ENCODE peak calls at places on chromosomes 13 and 19, in seven cellular contexts. One of them, this sample, is unnamed.

GRCh38 chr19:6065685-6066365 is 44.5 kb downstream of the RFX2 start:
- DNase-seq in K562: peak
- DNase-seq in mammary epithelial cell: no peak
- DNase-seq in HepG2: peak
- DNase-seq in kidney: peak
- DNase-seq in mesendoderm: peak
- DNase-seq in PC-3: peak
- DNase-seq in this sample: peak

GRCh38 chr19:18321729-18322091 is 1.2 kb downstream of the LSM4 start:
- DNase-seq in K562: no peak
- DNase-seq in mammary epithelial cell: no peak
- DNase-seq in HepG2: no peak
- DNase-seq in kidney: no peak
- DNase-seq in mesendoderm: no peak
- DNase-seq in PC-3: no peak
- DNase-seq in this sample: no peak

GRCh38 chr19:49858591-49858985 is 7.6 kb downstream of the PTOV1 start:
- DNase-seq in K562: no peak
- DNase-seq in mammary epithelial cell: no peak
- DNase-seq in HepG2: no peak
- DNase-seq in kidney: no peak
- DNase-seq in mesendoderm: no peak
- DNase-seq in PC-3: peak
- DNase-seq in this sample: peak

GRCh38 chr19:7292950-7293794 is 1.0 kb downstream of the INSR start:
- DNase-seq in K562: peak
- DNase-seq in mammary epithelial cell: no peak
- DNase-seq in HepG2: peak
- DNase-seq in kidney: peak
- DNase-seq in mesendoderm: peak
- DNase-seq in PC-3: no peak
- DNase-seq in this sample: peak

GRCh38 chr19:53037101-53038097 is 7.1 kb upstream of the ERVV-2 start:
- DNase-seq in K562: peak
- DNase-seq in mammary epithelial cell: peak
- DNase-seq in HepG2: no peak
- DNase-seq in kidney: peak
- DNase-seq in mesendoderm: no peak
- DNase-seq in PC-3: no peak
- DNase-seq in this sample: peak

GRCh38 chr19:34254552-34255432 is at the start of gene GARRE1:
- DNase-seq in K562: peak
- DNase-seq in mammary epithelial cell: no peak
- DNase-seq in HepG2: no peak
- DNase-seq in kidney: peak
- DNase-seq in mesendoderm: peak
- DNase-seq in PC-3: no peak
- DNase-seq in this sample: peak

GRCh38 chr13:37479901-37480300 is 118.7 kb downstream of the POSTN start:
- DNase-seq in K562: no peak
- DNase-seq in mammary epithelial cell: no peak
- DNase-seq in HepG2: no peak
- DNase-seq in kidney: no peak
- DNase-seq in mesendoderm: no peak
- DNase-seq in PC-3: no peak
- DNase-seq in this sample: no peak

GRCh38 chr13:39776439-39776838 is 121.0 kb downstream of the COG6 start:
- DNase-seq in K562: no peak
- DNase-seq in mammary epithelial cell: peak
- DNase-seq in HepG2: no peak
- DNase-seq in kidney: no peak
- DNase-seq in mesendoderm: peak
- DNase-seq in PC-3: peak
- DNase-seq in this sample: peak

GRCh38 chr19:1945899-1946298 is 4.9 kb downstream of the CSNK1G2 start:
- DNase-seq in K562: peak
- DNase-seq in mammary epithelial cell: no peak
- DNase-seq in HepG2: peak
- DNase-seq in kidney: peak
- DNase-seq in mesendoderm: peak
- DNase-seq in PC-3: peak
- DNase-seq in this sample: peak

GRCh38 chr19:22882797-22883196 is 50.7 kb downstream of the ZNF723 start:
- DNase-seq in K562: no peak
- DNase-seq in mammary epithelial cell: peak
- DNase-seq in HepG2: peak
- DNase-seq in kidney: no peak
- DNase-seq in mesendoderm: peak
- DNase-seq in PC-3: peak
- DNase-seq in this sample: peak

GRCh38 chr13:101579291-101579802 is 126.9 kb downstream of the ITGBL1 start:
- DNase-seq in K562: no peak
- DNase-seq in mammary epithelial cell: peak
- DNase-seq in HepG2: peak
- DNase-seq in kidney: no peak
- DNase-seq in mesendoderm: no peak
- DNase-seq in PC-3: peak
- DNase-seq in this sample: no peak

GRCh38 chr19:50925734-50926133 is 14.5 kb upstream of the KLK4 start:
- DNase-seq in K562: peak
- DNase-seq in mammary epithelial cell: peak
- DNase-seq in HepG2: no peak
- DNase-seq in kidney: no peak
- DNase-seq in mesendoderm: no peak
- DNase-seq in PC-3: peak
- DNase-seq in this sample: no peak

GRCh38 chr19:29690842-29691241 is 24.2 kb downstream of the C19orf12 start:
- DNase-seq in K562: peak
- DNase-seq in mammary epithelial cell: peak
- DNase-seq in HepG2: peak
- DNase-seq in kidney: no peak
- DNase-seq in mesendoderm: peak
- DNase-seq in PC-3: peak
- DNase-seq in this sample: peak

GRCh38 chr19:15563325-15563794 is 51.7 kb upstream of the CYP4F8 start:
- DNase-seq in K562: no peak
- DNase-seq in mammary epithelial cell: peak
- DNase-seq in HepG2: peak
- DNase-seq in kidney: no peak
- DNase-seq in mesendoderm: no peak
- DNase-seq in PC-3: peak
- DNase-seq in this sample: no peak

GRCh38 chr19:40217027-40217810 is 965 bp downstream of the TTC9B start:
- DNase-seq in K562: peak
- DNase-seq in mammary epithelial cell: peak
- DNase-seq in HepG2: no peak
- DNase-seq in kidney: no peak
- DNase-seq in mesendoderm: peak
- DNase-seq in PC-3: peak
- DNase-seq in this sample: peak

GRCh38 chr13:46052314-46053161 is at the start of gene ZC3H13:
- DNase-seq in K562: peak
- DNase-seq in mammary epithelial cell: peak
- DNase-seq in HepG2: peak
- DNase-seq in kidney: peak
- DNase-seq in mesendoderm: peak
- DNase-seq in PC-3: peak
- DNase-seq in this sample: peak

GRCh38 chr19:19524053-19524452 is 4.7 kb upstream of the YJEFN3 start:
- DNase-seq in K562: no peak
- DNase-seq in mammary epithelial cell: no peak
- DNase-seq in HepG2: no peak
- DNase-seq in kidney: no peak
- DNase-seq in mesendoderm: no peak
- DNase-seq in PC-3: no peak
- DNase-seq in this sample: no peak

GRCh38 chr13:66076417-66076816 is 1153.7 kb downstream of the PCDH9 start:
- DNase-seq in K562: no peak
- DNase-seq in mammary epithelial cell: no peak
- DNase-seq in HepG2: no peak
- DNase-seq in kidney: no peak
- DNase-seq in mesendoderm: no peak
- DNase-seq in PC-3: peak
- DNase-seq in this sample: no peak

GRCh38 chr19:46728693-46729339 is 11.9 kb upstream of the PRKD2 start:
- DNase-seq in K562: peak
- DNase-seq in mammary epithelial cell: no peak
- DNase-seq in HepG2: peak
- DNase-seq in kidney: peak
- DNase-seq in mesendoderm: peak
- DNase-seq in PC-3: peak
- DNase-seq in this sample: peak

GRCh38 chr19:45676851-45677263 is 8.8 kb downstream of the GIPR start:
- DNase-seq in K562: no peak
- DNase-seq in mammary epithelial cell: no peak
- DNase-seq in HepG2: no peak
- DNase-seq in kidney: peak
- DNase-seq in mesendoderm: peak
- DNase-seq in PC-3: no peak
- DNase-seq in this sample: peak

DNA sequence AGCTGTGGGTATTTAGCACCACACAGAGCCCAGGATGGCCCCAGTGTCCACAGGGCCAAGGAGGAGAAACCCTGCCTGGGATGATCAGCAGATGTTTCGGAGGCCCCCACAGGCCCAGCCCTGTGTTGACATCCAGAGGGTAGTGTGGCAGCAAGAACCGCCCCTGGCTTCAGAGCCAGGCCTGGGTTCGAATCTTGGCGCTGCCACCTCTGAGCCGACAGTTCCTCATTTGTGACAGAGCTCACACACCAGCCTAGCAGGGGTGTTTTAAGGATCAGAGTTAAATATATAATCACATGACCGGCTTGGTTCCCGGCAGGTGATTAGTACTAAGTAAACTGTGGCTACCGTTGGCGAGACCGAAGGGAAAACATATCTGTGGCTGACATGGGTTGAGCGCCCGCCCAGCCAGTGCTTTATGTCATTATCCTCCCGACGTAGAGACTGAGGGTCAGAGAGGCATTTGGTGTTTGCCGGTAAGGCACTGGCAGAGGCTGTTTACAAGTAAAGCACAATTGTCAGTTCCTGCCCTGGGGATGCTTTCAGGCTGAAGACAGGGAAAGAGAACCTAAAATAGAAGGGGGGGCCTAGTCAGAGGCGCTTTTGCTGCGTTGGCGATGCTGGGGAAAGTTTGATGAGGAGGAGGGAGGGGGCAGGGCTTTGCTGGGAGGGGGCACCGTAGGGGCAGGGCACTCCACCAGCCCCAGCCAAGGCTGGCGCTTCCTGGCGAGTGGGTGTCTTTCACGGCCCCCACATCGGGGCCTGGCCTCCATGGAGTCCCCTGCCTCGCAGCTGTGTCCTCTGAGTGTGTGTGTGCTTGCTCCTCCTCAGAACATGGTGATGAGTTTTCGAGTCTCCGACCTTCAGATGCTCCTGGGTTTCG is 4.8 kb downstream of the PIAS4 start:
- DNase-seq in K562: no peak
- DNase-seq in mammary epithelial cell: no peak
- DNase-seq in HepG2: no peak
- DNase-seq in kidney: no peak
- DNase-seq in mesendoderm: no peak
- DNase-seq in PC-3: no peak
- DNase-seq in this sample: no peak
- H3K27ac ChIP-seq in K562: no peak
- H3K27ac ChIP-seq in mammary epithelial cell: no peak
- H3K27ac ChIP-seq in HepG2: no peak
- H3K27ac ChIP-seq in kidney: no peak
- H3K27ac ChIP-seq in mesendoderm: no peak
- H3K27ac ChIP-seq in PC-3: no peak
- H3K27ac ChIP-seq in this sample: no peak

GRCh38 chr19:412356-413355 is 3.7 kb upstream of the C2CD4C start:
- DNase-seq in K562: no peak
- DNase-seq in mammary epithelial cell: no peak
- DNase-seq in HepG2: no peak
- DNase-seq in kidney: no peak
- DNase-seq in mesendoderm: peak
- DNase-seq in PC-3: no peak
- DNase-seq in this sample: no peak
- H3K9ac ChIP-seq in K562: no peak
- H3K9ac ChIP-seq in mammary epithelial cell: no peak
- H3K9ac ChIP-seq in HepG2: no peak
- H3K9ac ChIP-seq in kidney: no peak
- H3K9ac ChIP-seq in mesendoderm: no peak
- H3K9ac ChIP-seq in PC-3: no peak
- H3K9ac ChIP-seq in this sample: no peak

DNA sequence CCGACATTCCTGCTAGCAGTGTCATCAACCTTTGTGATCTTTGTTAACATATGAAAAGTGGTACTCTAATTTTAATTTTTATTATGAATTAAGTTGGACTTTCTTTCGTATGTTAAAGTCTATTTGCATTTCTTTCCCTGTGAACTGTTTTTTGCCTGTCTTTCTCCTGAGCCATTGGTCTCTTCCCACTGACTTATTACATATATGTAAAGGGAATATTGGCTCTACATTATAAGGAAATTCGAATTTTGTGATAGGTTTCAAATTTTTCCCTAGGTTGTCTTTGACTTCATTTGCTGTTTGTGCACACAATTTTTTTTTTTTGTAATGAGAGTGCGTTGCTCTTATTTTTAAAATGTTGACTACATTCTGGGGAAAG is 442 bp upstream of the CDC16 start:
- DNase-seq in K562: no peak
- DNase-seq in mammary epithelial cell: no peak
- DNase-seq in HepG2: no peak
- DNase-seq in kidney: no peak
- DNase-seq in mesendoderm: no peak
- DNase-seq in PC-3: no peak
- DNase-seq in this sample: no peak
- H3K27ac ChIP-seq in K562: peak
- H3K27ac ChIP-seq in mammary epithelial cell: no peak
- H3K27ac ChIP-seq in HepG2: no peak
- H3K27ac ChIP-seq in kidney: peak
- H3K27ac ChIP-seq in mesendoderm: no peak
- H3K27ac ChIP-seq in PC-3: no peak
- H3K27ac ChIP-seq in this sample: no peak

DNA sequence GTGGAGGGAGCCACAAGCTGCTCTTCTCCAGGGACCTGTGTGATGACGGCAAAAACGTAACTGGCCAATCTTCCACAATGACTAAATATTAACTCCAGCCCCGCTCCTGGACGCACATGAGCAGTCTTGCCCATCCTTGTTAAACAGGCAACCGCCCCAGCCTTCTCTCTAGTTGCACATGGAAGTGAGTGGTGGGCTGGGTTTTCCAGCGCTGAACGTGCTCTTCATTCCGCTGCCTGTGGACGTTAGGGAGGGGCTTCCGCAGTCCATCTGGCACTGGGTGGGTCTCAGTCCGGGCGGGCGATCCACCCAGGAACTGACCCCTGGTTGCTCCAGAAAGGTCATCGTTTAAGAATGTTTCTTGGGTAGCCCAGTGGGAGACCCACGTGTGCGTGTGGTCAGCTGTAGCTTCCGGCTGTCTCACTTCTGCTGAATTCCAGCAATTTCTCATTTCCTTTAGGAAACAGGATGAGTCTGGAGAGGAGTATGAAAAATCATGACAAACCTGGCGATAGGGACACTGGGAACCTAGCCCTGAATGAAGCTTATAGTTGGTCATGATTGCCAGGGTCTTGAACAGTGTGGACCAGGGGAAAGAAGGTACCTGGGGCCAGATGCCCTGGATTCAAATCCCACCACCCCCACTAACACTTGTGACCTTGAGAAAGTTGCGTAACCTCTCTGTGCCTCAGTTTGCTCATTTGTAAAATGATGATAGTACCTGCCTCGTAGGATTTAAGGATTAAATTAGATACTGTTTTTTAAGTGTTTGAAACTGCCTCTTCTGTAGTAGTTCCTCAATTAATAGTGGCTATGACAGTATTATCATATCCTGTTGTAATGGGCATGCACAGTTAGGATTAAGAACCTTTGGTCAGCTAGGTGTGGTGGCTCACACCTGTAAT is 92.6 kb downstream of the SIPA1L3 start:
- DNase-seq in K562: no peak
- DNase-seq in mammary epithelial cell: no peak
- DNase-seq in HepG2: no peak
- DNase-seq in kidney: peak
- DNase-seq in mesendoderm: no peak
- DNase-seq in PC-3: peak
- DNase-seq in this sample: peak
- H3K9ac ChIP-seq in K562: no peak
- H3K9ac ChIP-seq in mammary epithelial cell: no peak
- H3K9ac ChIP-seq in HepG2: no peak
- H3K9ac ChIP-seq in kidney: no peak
- H3K9ac ChIP-seq in mesendoderm: no peak
- H3K9ac ChIP-seq in PC-3: peak
- H3K9ac ChIP-seq in this sample: no peak